ENCODE peak calls at places on chromosomes 7 and 10, in seven cellular contexts. One of them, this sample, is unnamed.

GRCh38 chr7:30846378-30846777 is 65.3 kb upstream of the AQP1 start:
- DNase-seq in neural progenitor cell: no peak
- DNase-seq in GM23338: no peak
- DNase-seq in PC-3: peak
- DNase-seq in GM23248: no peak
- DNase-seq in HCT116: no peak
- DNase-seq in hepatocyte: no peak
- DNase-seq in this sample: no peak

GRCh38 chr10:70302292-70302691 is 18.5 kb upstream of the NPFFR1 start:
- DNase-seq in hepatocyte: no peak
- DNase-seq in PC-3: no peak
- DNase-seq in GM23338: no peak
- DNase-seq in neural progenitor cell: no peak
- DNase-seq in GM23248: peak
- DNase-seq in HCT116: no peak
- DNase-seq in this sample: no peak

GRCh38 chr10:84198206-84198915 is 4.0 kb downstream of the CDHR1 start:
- DNase-seq in HCT116: no peak
- DNase-seq in GM23338: no peak
- DNase-seq in PC-3: no peak
- DNase-seq in hepatocyte: no peak
- DNase-seq in neural progenitor cell: no peak
- DNase-seq in GM23248: no peak
- DNase-seq in this sample: no peak

GRCh38 chr7:45589915-45590678 is 15.9 kb downstream of the ADCY1 start:
- DNase-seq in PC-3: no peak
- DNase-seq in HCT116: no peak
- DNase-seq in neural progenitor cell: no peak
- DNase-seq in GM23338: no peak
- DNase-seq in GM23248: no peak
- DNase-seq in hepatocyte: no peak
- DNase-seq in this sample: no peak

GRCh38 chr10:70132098-70133029 is at the start of gene AIFM2:
- DNase-seq in GM23248: peak
- DNase-seq in PC-3: peak
- DNase-seq in neural progenitor cell: peak
- DNase-seq in HCT116: peak
- DNase-seq in GM23338: peak
- DNase-seq in hepatocyte: peak
- DNase-seq in this sample: peak

GRCh38 chr7:148972360-148972759 is 55.9 kb downstream of the PDIA4 start:
- DNase-seq in GM23338: no peak
- DNase-seq in PC-3: no peak
- DNase-seq in neural progenitor cell: no peak
- DNase-seq in hepatocyte: no peak
- DNase-seq in GM23248: no peak
- DNase-seq in HCT116: no peak
- DNase-seq in this sample: no peak

GRCh38 chr7:41297167-41297566 is 405.7 kb downstream of the INHBA start:
- DNase-seq in GM23248: no peak
- DNase-seq in hepatocyte: no peak
- DNase-seq in HCT116: no peak
- DNase-seq in GM23338: peak
- DNase-seq in neural progenitor cell: peak
- DNase-seq in PC-3: no peak
- DNase-seq in this sample: no peak

GRCh38 chr7:273327-273726 is 16.6 kb upstream of the FOXL3 start:
- DNase-seq in neural progenitor cell: no peak
- DNase-seq in PC-3: no peak
- DNase-seq in GM23338: no peak
- DNase-seq in GM23248: no peak
- DNase-seq in HCT116: no peak
- DNase-seq in hepatocyte: no peak
- DNase-seq in this sample: no peak

GRCh38 chr10:34933676-34934075 is 118.6 kb upstream of the PARD3 start:
- DNase-seq in hepatocyte: no peak
- DNase-seq in GM23248: no peak
- DNase-seq in neural progenitor cell: peak
- DNase-seq in HCT116: no peak
- DNase-seq in GM23338: peak
- DNase-seq in PC-3: no peak
- DNase-seq in this sample: no peak

GRCh38 chr10:43138757-43139241 is 554 bp downstream of the CSGALNACT2 start:
- DNase-seq in GM23338: peak
- DNase-seq in HCT116: no peak
- DNase-seq in hepatocyte: no peak
- DNase-seq in GM23248: peak
- DNase-seq in neural progenitor cell: no peak
- DNase-seq in PC-3: peak
- DNase-seq in this sample: peak

GRCh38 chr7:125098377-125098970 is 168.8 kb upstream of the POT1 start:
- DNase-seq in neural progenitor cell: no peak
- DNase-seq in GM23248: no peak
- DNase-seq in PC-3: peak
- DNase-seq in HCT116: no peak
- DNase-seq in GM23338: no peak
- DNase-seq in hepatocyte: no peak
- DNase-seq in this sample: no peak

GRCh38 chr10:16673443-16673842 is 143.8 kb downstream of the RSU1 start:
- DNase-seq in PC-3: no peak
- DNase-seq in hepatocyte: no peak
- DNase-seq in HCT116: no peak
- DNase-seq in GM23248: no peak
- DNase-seq in neural progenitor cell: no peak
- DNase-seq in GM23338: no peak
- DNase-seq in this sample: no peak

GRCh38 chr10:59372543-59372942 is 10.2 kb upstream of the FAM13C start:
- DNase-seq in hepatocyte: no peak
- DNase-seq in HCT116: no peak
- DNase-seq in GM23338: no peak
- DNase-seq in PC-3: no peak
- DNase-seq in neural progenitor cell: no peak
- DNase-seq in GM23248: peak
- DNase-seq in this sample: no peak

GRCh38 chr7:135536160-135536559 is 21.6 kb upstream of the NUP205 start:
- DNase-seq in GM23338: no peak
- DNase-seq in PC-3: no peak
- DNase-seq in hepatocyte: peak
- DNase-seq in neural progenitor cell: no peak
- DNase-seq in GM23248: peak
- DNase-seq in HCT116: no peak
- DNase-seq in this sample: no peak

GRCh38 chr7:85025312-85025756 is 161.5 kb downstream of the SEMA3D start:
- DNase-seq in neural progenitor cell: no peak
- DNase-seq in hepatocyte: no peak
- DNase-seq in PC-3: peak
- DNase-seq in GM23338: no peak
- DNase-seq in GM23248: no peak
- DNase-seq in HCT116: no peak
- DNase-seq in this sample: peak

GRCh38 chr10:71666607-71667373 is 52.8 kb downstream of the C10orf105 start:
- DNase-seq in PC-3: no peak
- DNase-seq in HCT116: no peak
- DNase-seq in GM23248: no peak
- DNase-seq in neural progenitor cell: peak
- DNase-seq in GM23338: no peak
- DNase-seq in hepatocyte: peak
- DNase-seq in this sample: no peak

GRCh38 chr7:155815332-155816191 is 3.3 kb upstream of the SHH start:
- DNase-seq in GM23338: peak
- DNase-seq in HCT116: no peak
- DNase-seq in GM23248: peak
- DNase-seq in neural progenitor cell: peak
- DNase-seq in hepatocyte: peak
- DNase-seq in PC-3: peak
- DNase-seq in this sample: peak

GRCh38 chr7:155816192-155816508 is 3.9 kb upstream of the SHH start:
- DNase-seq in GM23338: no peak
- DNase-seq in PC-3: no peak
- DNase-seq in neural progenitor cell: no peak
- DNase-seq in hepatocyte: no peak
- DNase-seq in HCT116: no peak
- DNase-seq in GM23248: no peak
- DNase-seq in this sample: no peak

GRCh38 chr7:155813125-155813524 is 862 bp upstream of the SHH start:
- DNase-seq in GM23338: no peak
- DNase-seq in PC-3: no peak
- DNase-seq in HCT116: no peak
- DNase-seq in hepatocyte: no peak
- DNase-seq in GM23248: no peak
- DNase-seq in neural progenitor cell: no peak
- DNase-seq in this sample: peak

GRCh38 chr7:155813791-155814568 is 1.7 kb upstream of the SHH start:
- DNase-seq in GM23248: no peak
- DNase-seq in neural progenitor cell: no peak
- DNase-seq in HCT116: no peak
- DNase-seq in GM23338: no peak
- DNase-seq in PC-3: no peak
- DNase-seq in hepatocyte: no peak
- DNase-seq in this sample: peak

DNA sequence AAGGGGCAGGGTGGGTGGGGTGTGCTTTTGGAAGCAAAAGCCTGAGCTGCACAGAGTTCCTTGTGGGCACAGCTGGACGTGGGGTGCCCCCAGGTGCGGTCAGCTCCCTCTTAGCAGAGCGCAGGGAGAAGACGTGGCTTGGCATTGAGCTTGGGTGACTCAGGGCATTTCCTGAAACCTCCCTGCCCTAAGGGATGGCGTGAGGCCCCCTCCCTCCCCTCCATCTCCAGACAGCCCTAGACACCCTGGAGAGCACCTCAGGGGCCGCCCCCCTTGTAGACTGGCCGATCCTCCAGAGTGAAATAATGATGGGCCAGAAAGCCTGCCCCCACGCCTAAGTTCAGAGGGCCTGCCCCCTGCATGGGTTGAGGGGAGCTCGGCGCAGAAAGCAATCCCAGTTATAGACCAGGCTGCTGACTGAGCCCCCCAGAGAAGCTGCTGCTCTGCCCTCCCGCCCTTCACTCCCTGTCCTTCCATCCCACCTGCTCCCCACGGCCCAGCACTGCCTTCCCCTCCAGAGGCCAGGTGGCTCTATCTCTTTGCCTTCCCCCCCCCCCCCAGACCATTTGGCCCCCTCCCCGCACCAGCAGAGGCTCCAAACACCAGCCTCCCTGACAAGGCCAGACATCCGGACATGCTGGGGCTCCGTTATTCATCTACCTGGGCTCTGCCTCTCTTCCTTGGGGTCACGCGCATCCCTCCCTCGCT is 2.5 kb upstream of the SHH start:
- DNase-seq in GM23338: no peak
- DNase-seq in hepatocyte: no peak
- DNase-seq in PC-3: peak
- DNase-seq in HCT116: no peak
- DNase-seq in GM23248: peak
- DNase-seq in neural progenitor cell: no peak
- DNase-seq in this sample: no peak
- TF ChIP-seq EZH2phosphoT487 in GM23338: no peak
- TF ChIP-seq EZH2phosphoT487 in hepatocyte: no peak
- TF ChIP-seq EZH2phosphoT487 in PC-3: no peak
- TF ChIP-seq EZH2phosphoT487 in HCT116: no peak
- TF ChIP-seq EZH2phosphoT487 in GM23248: no peak
- TF ChIP-seq EZH2phosphoT487 in neural progenitor cell: no peak
- TF ChIP-seq EZH2phosphoT487 in this sample: no peak

DNA sequence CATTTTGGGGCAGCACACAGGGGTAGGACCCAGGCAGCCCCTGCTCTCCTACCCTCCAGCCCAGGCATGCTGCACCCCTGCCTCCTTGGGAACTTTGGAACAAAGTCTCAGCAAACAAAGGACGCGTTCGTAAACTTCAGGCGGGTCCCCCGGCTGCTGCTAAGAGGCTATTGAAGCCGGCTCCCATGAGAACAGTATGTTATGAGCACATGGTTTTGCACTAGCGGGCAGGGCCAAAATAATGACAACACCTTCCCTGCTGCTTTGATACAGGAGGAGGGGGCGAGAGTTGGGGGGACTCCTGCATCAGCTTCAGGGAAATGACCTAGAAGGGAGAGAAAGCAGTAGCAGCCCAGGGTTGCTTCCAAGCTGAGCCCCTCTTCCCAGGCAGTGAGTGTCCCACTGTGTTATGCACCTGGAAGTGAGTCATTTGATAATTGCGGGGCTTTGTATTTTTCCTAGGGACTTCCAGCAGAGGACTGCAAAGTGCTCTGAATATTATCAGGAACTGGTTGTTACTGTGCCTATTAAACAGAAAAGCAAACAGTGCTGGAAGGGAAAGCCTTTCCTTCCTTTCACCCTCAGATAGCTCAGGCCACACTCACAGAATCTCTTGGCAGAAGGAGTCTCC is 6.9 kb downstream of the ITPRIP start:
- DNase-seq in GM23248: peak
- DNase-seq in HCT116: peak
- DNase-seq in GM23338: peak
- DNase-seq in PC-3: peak
- DNase-seq in hepatocyte: peak
- DNase-seq in neural progenitor cell: peak
- DNase-seq in this sample: no peak
- TF ChIP-seq EZH2phosphoT487 in GM23248: no peak
- TF ChIP-seq EZH2phosphoT487 in HCT116: no peak
- TF ChIP-seq EZH2phosphoT487 in GM23338: no peak
- TF ChIP-seq EZH2phosphoT487 in PC-3: no peak
- TF ChIP-seq EZH2phosphoT487 in hepatocyte: no peak
- TF ChIP-seq EZH2phosphoT487 in neural progenitor cell: no peak
- TF ChIP-seq EZH2phosphoT487 in this sample: no peak

GRCh38 chr7:87797798-87798403 is 78.3 kb downstream of the SLC25A40 start:
- DNase-seq in PC-3: peak
- DNase-seq in HCT116: peak
- DNase-seq in GM23338: peak
- DNase-seq in GM23248: peak
- DNase-seq in neural progenitor cell: peak
- DNase-seq in hepatocyte: peak
- DNase-seq in this sample: peak
- TF ChIP-seq EZH2phosphoT487 in PC-3: no peak
- TF ChIP-seq EZH2phosphoT487 in HCT116: no peak
- TF ChIP-seq EZH2phosphoT487 in GM23338: no peak
- TF ChIP-seq EZH2phosphoT487 in GM23248: no peak
- TF ChIP-seq EZH2phosphoT487 in neural progenitor cell: no peak
- TF ChIP-seq EZH2phosphoT487 in hepatocyte: no peak
- TF ChIP-seq EZH2phosphoT487 in this sample: no peak

GRCh38 chr10:1160561-1160961 is 104.4 kb downstream of the WDR37 start:
- DNase-seq in GM23338: no peak
- DNase-seq in PC-3: no peak
- DNase-seq in neural progenitor cell: no peak
- DNase-seq in hepatocyte: no peak
- DNase-seq in GM23248: no peak
- DNase-seq in HCT116: no peak
- DNase-seq in this sample: no peak

GRCh38 chr10:1158066-1158465 is 101.9 kb downstream of the WDR37 start:
- DNase-seq in GM23248: no peak
- DNase-seq in HCT116: no peak
- DNase-seq in GM23338: no peak
- DNase-seq in hepatocyte: no peak
- DNase-seq in PC-3: no peak
- DNase-seq in neural progenitor cell: no peak
- DNase-seq in this sample: no peak

GRCh38 chr10:1157615-1157933 is 101.4 kb downstream of the WDR37 start:
- DNase-seq in HCT116: no peak
- DNase-seq in hepatocyte: no peak
- DNase-seq in GM23248: no peak
- DNase-seq in PC-3: no peak
- DNase-seq in neural progenitor cell: no peak
- DNase-seq in GM23338: no peak
- DNase-seq in this sample: no peak

GRCh38 chr10:1156921-1157614 is 100.9 kb downstream of the WDR37 start:
- DNase-seq in PC-3: no peak
- DNase-seq in neural progenitor cell: no peak
- DNase-seq in GM23338: no peak
- DNase-seq in GM23248: no peak
- DNase-seq in hepatocyte: no peak
- DNase-seq in HCT116: no peak
- DNase-seq in this sample: no peak

GRCh38 chr10:1159131-1160061 is 103.2 kb downstream of the WDR37 start:
- DNase-seq in HCT116: no peak
- DNase-seq in neural progenitor cell: no peak
- DNase-seq in GM23248: no peak
- DNase-seq in hepatocyte: no peak
- DNase-seq in PC-3: no peak
- DNase-seq in GM23338: no peak
- DNase-seq in this sample: no peak
- TF ChIP-seq EZH2phosphoT487 in HCT116: no peak
- TF ChIP-seq EZH2phosphoT487 in neural progenitor cell: no peak
- TF ChIP-seq EZH2phosphoT487 in GM23248: no peak
- TF ChIP-seq EZH2phosphoT487 in hepatocyte: no peak
- TF ChIP-seq EZH2phosphoT487 in PC-3: no peak
- TF ChIP-seq EZH2phosphoT487 in GM23338: no peak
- TF ChIP-seq EZH2phosphoT487 in this sample: no peak

This sample was measured in MM.1S.